ENCODE peak calls at places on chromosomes 7 and 10, in seven cellular contexts. R is posterior vena cava, T is Ammon's horn, D is OCI-LY7, P is coronary artery, G is foreskin fibroblast, C is astrocyte. H is an unnamed sample.

GRCh38 chr7:8511810-8512209 is 78.4 kb downstream of the NXPH1 start:
- DNase-seq in R (no peak), T (no peak), D (no peak), P (no peak), G (no peak), C (no peak), H (no peak)

GRCh38 chr10:132810141-132810806 is 24.3 kb upstream of the NKX6-2 start:
- DNase-seq in R (peak), T (no peak), D (no peak), P (no peak), G (no peak), C (no peak), H (no peak)

GRCh38 chr7:155295511-155295910 is 2.2 kb upstream of the INSIG1 start:
- DNase-seq in R (no peak), T (no peak), D (no peak), P (no peak), G (no peak), C (no peak), H (no peak)

GRCh38 chr7:17057143-17057509 is 175.3 kb upstream of the AGR3 start:
- DNase-seq in R (no peak), T (no peak), D (no peak), P (no peak), G (no peak), C (no peak), H (no peak)

GRCh38 chr7:99623091-99623693 is 6.4 kb downstream of the ZSCAN25 start:
- DNase-seq in R (no peak), T (no peak), D (no peak), P (peak), G (no peak), C (peak), H (no peak)

GRCh38 chr10:48187713-48188541 is 86.6 kb downstream of the FRMPD2 start:
- DNase-seq in R (no peak), T (peak), D (no peak), P (no peak), G (no peak), C (no peak), H (no peak)

GRCh38 chr10:125266966-125267365 is 106.6 kb upstream of the CTBP2 start:
- DNase-seq in R (no peak), T (no peak), D (no peak), P (no peak), G (no peak), C (no peak), H (no peak)

GRCh38 chr10:103661198-103661950 is 167.9 kb downstream of the NEURL1 start:
- DNase-seq in R (peak), T (peak), D (no peak), P (peak), G (peak), C (peak), H (peak)

GRCh38 chr7:16504019-16504418 is 22.6 kb upstream of the LRRC72 start:
- DNase-seq in R (no peak), T (no peak), D (no peak), P (no peak), G (peak), C (peak), H (no peak)

GRCh38 chr10:118753331-118753730 is 1.4 kb downstream of the CACUL1 start:
- DNase-seq in R (no peak), T (no peak), D (no peak), P (no peak), G (peak), C (peak), H (no peak)

GRCh38 chr7:80127412-80128150 is 7.0 kb upstream of the GNAI1 start:
- DNase-seq in R (no peak), T (peak), D (no peak), P (no peak), G (no peak), C (no peak), H (no peak)